ENCODE peak calls at places on chromosomes 16 and 17, in eight cellular contexts. One of them, this sample, is unnamed.

GRCh38 chr17:3038941-3039340 is 24.5 kb downstream of the OR1D5 start:
- DNase-seq in tibial nerve: no peak
- DNase-seq in transverse colon: no peak
- DNase-seq in spleen: peak
- DNase-seq in gastrocnemius medialis: no peak
- DNase-seq in uterus: no peak
- DNase-seq in heart left ventricle: no peak
- DNase-seq in sigmoid colon: no peak
- DNase-seq in this sample: no peak

GRCh38 chr17:37710344-37710886 is 34.4 kb downstream of the HNF1B start:
- DNase-seq in tibial nerve: no peak
- DNase-seq in transverse colon: peak
- DNase-seq in spleen: no peak
- DNase-seq in gastrocnemius medialis: no peak
- DNase-seq in uterus: no peak
- DNase-seq in heart left ventricle: no peak
- DNase-seq in sigmoid colon: no peak
- DNase-seq in this sample: no peak

GRCh38 chr17:56064506-56064905 is 88.8 kb upstream of the ANKFN1 start:
- DNase-seq in tibial nerve: no peak
- DNase-seq in transverse colon: no peak
- DNase-seq in spleen: no peak
- DNase-seq in gastrocnemius medialis: no peak
- DNase-seq in uterus: no peak
- DNase-seq in heart left ventricle: no peak
- DNase-seq in sigmoid colon: no peak
- DNase-seq in this sample: no peak

GRCh38 chr17:28846231-28846630 is 3.6 kb upstream of the FAM222B start:
- DNase-seq in tibial nerve: no peak
- DNase-seq in transverse colon: no peak
- DNase-seq in spleen: peak
- DNase-seq in gastrocnemius medialis: no peak
- DNase-seq in uterus: no peak
- DNase-seq in heart left ventricle: no peak
- DNase-seq in sigmoid colon: no peak
- DNase-seq in this sample: no peak

GRCh38 chr16:85289760-85290625 is 177.7 kb upstream of the CIBAR2 start:
- DNase-seq in tibial nerve: no peak
- DNase-seq in transverse colon: no peak
- DNase-seq in spleen: no peak
- DNase-seq in gastrocnemius medialis: no peak
- DNase-seq in uterus: no peak
- DNase-seq in heart left ventricle: no peak
- DNase-seq in sigmoid colon: no peak
- DNase-seq in this sample: no peak

GRCh38 chr16:29925173-29925804 is 737 bp downstream of the KCTD13 start:
- DNase-seq in tibial nerve: no peak
- DNase-seq in transverse colon: no peak
- DNase-seq in spleen: no peak
- DNase-seq in gastrocnemius medialis: no peak
- DNase-seq in uterus: no peak
- DNase-seq in heart left ventricle: no peak
- DNase-seq in sigmoid colon: no peak
- DNase-seq in this sample: no peak

GRCh38 chr17:48925251-48925990 is 17.2 kb downstream of the UBE2Z start:
- DNase-seq in tibial nerve: no peak
- DNase-seq in transverse colon: no peak
- DNase-seq in spleen: no peak
- DNase-seq in gastrocnemius medialis: no peak
- DNase-seq in uterus: no peak
- DNase-seq in heart left ventricle: no peak
- DNase-seq in sigmoid colon: no peak
- DNase-seq in this sample: no peak

GRCh38 chr17:27226611-27227234 is 67.2 kb upstream of the WSB1 start:
- DNase-seq in tibial nerve: no peak
- DNase-seq in transverse colon: no peak
- DNase-seq in spleen: no peak
- DNase-seq in gastrocnemius medialis: no peak
- DNase-seq in uterus: no peak
- DNase-seq in heart left ventricle: no peak
- DNase-seq in sigmoid colon: no peak
- DNase-seq in this sample: no peak

GRCh38 chr16:29876186-29876577 is 13.2 kb upstream of the CDIPT start:
- DNase-seq in tibial nerve: no peak
- DNase-seq in transverse colon: no peak
- DNase-seq in spleen: no peak
- DNase-seq in gastrocnemius medialis: no peak
- DNase-seq in uterus: no peak
- DNase-seq in heart left ventricle: no peak
- DNase-seq in sigmoid colon: no peak
- DNase-seq in this sample: no peak

GRCh38 chr17:62705781-62706597 is 78.5 kb downstream of the MRC2 start:
- DNase-seq in tibial nerve: no peak
- DNase-seq in transverse colon: no peak
- DNase-seq in spleen: peak
- DNase-seq in gastrocnemius medialis: no peak
- DNase-seq in uterus: no peak
- DNase-seq in heart left ventricle: peak
- DNase-seq in sigmoid colon: peak
- DNase-seq in this sample: no peak

GRCh38 chr17:7839890-7840260 is 5.9 kb downstream of the KDM6B start:
- DNase-seq in tibial nerve: no peak
- DNase-seq in transverse colon: no peak
- DNase-seq in spleen: no peak
- DNase-seq in gastrocnemius medialis: no peak
- DNase-seq in uterus: no peak
- DNase-seq in heart left ventricle: no peak
- DNase-seq in sigmoid colon: peak
- DNase-seq in this sample: no peak

GRCh38 chr17:14557482-14557881 is 256.6 kb downstream of the HS3ST3B1 start:
- DNase-seq in tibial nerve: no peak
- DNase-seq in transverse colon: no peak
- DNase-seq in spleen: no peak
- DNase-seq in gastrocnemius medialis: no peak
- DNase-seq in uterus: no peak
- DNase-seq in heart left ventricle: no peak
- DNase-seq in sigmoid colon: no peak
- DNase-seq in this sample: no peak

GRCh38 chr17:44646280-44646679 is 10.0 kb upstream of the MEIOC start:
- DNase-seq in tibial nerve: no peak
- DNase-seq in transverse colon: no peak
- DNase-seq in spleen: no peak
- DNase-seq in gastrocnemius medialis: no peak
- DNase-seq in uterus: no peak
- DNase-seq in heart left ventricle: no peak
- DNase-seq in sigmoid colon: no peak
- DNase-seq in this sample: no peak

GRCh38 chr17:7282752-7283321 is 1.3 kb downstream of the SLC2A4 start:
- DNase-seq in tibial nerve: no peak
- DNase-seq in transverse colon: no peak
- DNase-seq in spleen: no peak
- DNase-seq in gastrocnemius medialis: peak
- DNase-seq in uterus: no peak
- DNase-seq in heart left ventricle: no peak
- DNase-seq in sigmoid colon: peak
- DNase-seq in this sample: no peak

GRCh38 chr17:36835036-36835435 is 102.2 kb upstream of the LHX1 start:
- DNase-seq in tibial nerve: no peak
- DNase-seq in transverse colon: no peak
- DNase-seq in spleen: no peak
- DNase-seq in gastrocnemius medialis: no peak
- DNase-seq in uterus: no peak
- DNase-seq in heart left ventricle: no peak
- DNase-seq in sigmoid colon: no peak
- DNase-seq in this sample: no peak

GRCh38 chr17:80281516-80281915 is 20.9 kb downstream of the RNF213 start:
- DNase-seq in tibial nerve: no peak
- DNase-seq in transverse colon: no peak
- DNase-seq in spleen: no peak
- DNase-seq in gastrocnemius medialis: no peak
- DNase-seq in uterus: no peak
- DNase-seq in heart left ventricle: no peak
- DNase-seq in sigmoid colon: no peak
- DNase-seq in this sample: no peak

GRCh38 chr17:80286638-80286960 is 25.9 kb downstream of the RNF213 start:
- DNase-seq in tibial nerve: no peak
- DNase-seq in transverse colon: no peak
- DNase-seq in spleen: no peak
- DNase-seq in gastrocnemius medialis: no peak
- DNase-seq in uterus: no peak
- DNase-seq in heart left ventricle: no peak
- DNase-seq in sigmoid colon: no peak
- DNase-seq in this sample: no peak

GRCh38 chr17:80284631-80285030 is 24.0 kb downstream of the RNF213 start:
- DNase-seq in tibial nerve: no peak
- DNase-seq in transverse colon: no peak
- DNase-seq in spleen: no peak
- DNase-seq in gastrocnemius medialis: no peak
- DNase-seq in uterus: no peak
- DNase-seq in heart left ventricle: no peak
- DNase-seq in sigmoid colon: no peak
- DNase-seq in this sample: no peak

GRCh38 chr17:80285237-80285920 is 24.7 kb downstream of the RNF213 start:
- DNase-seq in tibial nerve: no peak
- DNase-seq in transverse colon: no peak
- DNase-seq in spleen: no peak
- DNase-seq in gastrocnemius medialis: no peak
- DNase-seq in uterus: no peak
- DNase-seq in heart left ventricle: no peak
- DNase-seq in sigmoid colon: no peak
- DNase-seq in this sample: no peak

GRCh38 chr17:80283116-80283852 is 22.6 kb downstream of the RNF213 start:
- DNase-seq in tibial nerve: no peak
- DNase-seq in transverse colon: no peak
- DNase-seq in spleen: no peak
- DNase-seq in gastrocnemius medialis: no peak
- DNase-seq in uterus: no peak
- DNase-seq in heart left ventricle: no peak
- DNase-seq in sigmoid colon: no peak
- DNase-seq in this sample: no peak
- TF ChIP-seq POLR2A in tibial nerve: no peak
- TF ChIP-seq POLR2A in transverse colon: no peak
- TF ChIP-seq POLR2A in spleen: no peak
- TF ChIP-seq POLR2A in gastrocnemius medialis: no peak
- TF ChIP-seq POLR2A in uterus: no peak
- TF ChIP-seq POLR2A in heart left ventricle: no peak
- TF ChIP-seq POLR2A in sigmoid colon: no peak
- TF ChIP-seq POLR2A in this sample: no peak

DNA sequence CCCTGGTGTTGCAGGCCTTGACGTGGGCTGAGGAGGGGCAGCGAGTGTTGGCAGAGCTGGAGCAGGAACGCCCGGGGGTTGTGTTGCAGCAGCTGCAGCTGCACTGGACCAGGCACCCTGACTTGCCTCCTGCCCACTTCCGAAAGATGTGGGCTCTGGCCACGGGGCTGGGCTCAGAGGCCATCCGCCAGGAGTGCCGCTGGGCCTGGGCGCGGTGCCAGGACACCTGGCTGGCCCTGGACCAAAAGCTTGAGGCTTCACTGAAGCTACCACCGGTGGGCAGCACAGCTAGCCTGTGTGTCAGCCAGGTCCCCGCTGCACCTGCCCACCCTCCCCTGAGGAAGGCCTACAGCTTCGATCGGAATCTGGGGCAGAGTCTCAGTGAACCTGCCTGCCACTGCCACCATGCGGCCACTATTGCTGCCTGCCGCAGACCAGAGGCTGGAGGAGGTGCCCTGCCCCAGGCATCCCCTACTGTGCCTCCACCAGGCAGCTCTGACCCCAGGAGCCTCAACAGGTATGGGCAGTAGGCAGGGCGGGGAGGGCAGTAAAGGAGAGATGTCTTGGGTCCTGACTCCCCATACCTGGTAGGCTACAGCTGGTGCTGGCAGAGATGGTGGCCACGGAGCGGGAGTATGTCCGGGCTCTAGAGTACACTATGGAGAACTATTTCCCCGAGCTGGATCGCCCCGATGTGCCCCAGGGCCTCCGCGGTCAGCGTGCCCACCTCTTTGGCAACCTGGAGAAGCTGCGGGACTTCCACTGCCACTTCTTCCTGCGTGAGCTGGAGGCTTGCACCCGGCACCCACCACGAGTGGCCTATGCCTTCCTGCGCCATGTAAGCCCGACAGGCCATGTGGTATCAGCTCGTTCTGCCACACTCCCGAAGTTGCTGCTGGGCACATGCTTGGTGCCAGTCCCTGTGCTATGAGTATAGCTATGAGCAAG is 5.6 kb downstream of the PLEKHG4 start:
- DNase-seq in tibial nerve: no peak
- DNase-seq in transverse colon: peak
- DNase-seq in spleen: no peak
- DNase-seq in gastrocnemius medialis: peak
- DNase-seq in uterus: no peak
- DNase-seq in heart left ventricle: peak
- DNase-seq in sigmoid colon: no peak
- DNase-seq in this sample: peak
- TF ChIP-seq POLR2A in tibial nerve: no peak
- TF ChIP-seq POLR2A in transverse colon: no peak
- TF ChIP-seq POLR2A in spleen: no peak
- TF ChIP-seq POLR2A in gastrocnemius medialis: no peak
- TF ChIP-seq POLR2A in uterus: no peak
- TF ChIP-seq POLR2A in heart left ventricle: no peak
- TF ChIP-seq POLR2A in sigmoid colon: no peak
- TF ChIP-seq POLR2A in this sample: no peak

DNA sequence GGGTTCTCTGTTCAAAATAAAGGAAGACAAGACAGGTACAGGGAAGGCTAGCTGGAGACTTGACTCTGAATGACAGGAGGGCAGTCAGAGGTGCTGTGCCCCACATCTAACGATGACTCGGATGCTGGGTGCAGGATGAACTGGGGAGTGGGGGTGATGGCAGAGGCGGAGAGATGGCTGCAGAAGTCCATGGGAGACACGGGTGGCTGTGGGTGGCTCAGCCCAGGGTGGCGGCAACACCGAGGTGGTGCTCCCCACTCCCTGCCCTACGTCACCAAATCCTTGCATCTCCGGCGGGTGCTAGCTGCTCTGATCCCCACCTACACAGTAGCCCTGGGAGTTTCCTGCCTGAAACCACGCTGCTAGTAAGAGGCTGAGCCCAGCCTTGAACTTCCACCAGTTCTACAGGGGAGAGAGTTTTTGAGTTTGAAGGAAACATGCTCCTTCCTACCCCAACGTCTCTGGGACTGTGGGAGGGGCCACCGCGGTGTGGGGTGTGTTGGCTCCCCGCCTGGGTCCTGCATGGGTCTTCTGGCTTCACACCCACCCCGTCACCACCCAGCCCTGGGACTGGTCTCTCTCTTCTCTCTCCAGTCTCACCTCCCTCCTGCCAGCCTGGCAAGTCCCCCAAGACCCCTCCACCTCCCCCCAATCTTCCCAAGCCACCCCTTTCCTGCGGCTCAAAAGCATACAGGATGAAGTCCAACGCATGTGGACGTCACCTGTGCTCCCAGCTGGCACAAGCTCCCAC is 4.5 kb downstream of the GSG1L start:
- DNase-seq in tibial nerve: no peak
- DNase-seq in transverse colon: no peak
- DNase-seq in spleen: peak
- DNase-seq in gastrocnemius medialis: no peak
- DNase-seq in uterus: no peak
- DNase-seq in heart left ventricle: no peak
- DNase-seq in sigmoid colon: no peak
- DNase-seq in this sample: no peak
- TF ChIP-seq POLR2A in tibial nerve: no peak
- TF ChIP-seq POLR2A in transverse colon: no peak
- TF ChIP-seq POLR2A in spleen: no peak
- TF ChIP-seq POLR2A in gastrocnemius medialis: no peak
- TF ChIP-seq POLR2A in uterus: no peak
- TF ChIP-seq POLR2A in heart left ventricle: no peak
- TF ChIP-seq POLR2A in sigmoid colon: no peak
- TF ChIP-seq POLR2A in this sample: no peak

GRCh38 chr16:66525396-66526180 is 24.3 kb downstream of the TK2 start:
- DNase-seq in tibial nerve: no peak
- DNase-seq in transverse colon: no peak
- DNase-seq in spleen: no peak
- DNase-seq in gastrocnemius medialis: no peak
- DNase-seq in uterus: no peak
- DNase-seq in heart left ventricle: no peak
- DNase-seq in sigmoid colon: no peak
- DNase-seq in this sample: no peak
- TF ChIP-seq POLR2A in tibial nerve: no peak
- TF ChIP-seq POLR2A in transverse colon: no peak
- TF ChIP-seq POLR2A in spleen: no peak
- TF ChIP-seq POLR2A in gastrocnemius medialis: no peak
- TF ChIP-seq POLR2A in uterus: no peak
- TF ChIP-seq POLR2A in heart left ventricle: no peak
- TF ChIP-seq POLR2A in sigmoid colon: no peak
- TF ChIP-seq POLR2A in this sample: no peak

This sample was measured in H54.